ENCODE peak calls at places on chromosomes 6 and 20, in four cellular contexts. One of them, this sample, is unnamed. For H3K9me3 and H3K4me1, the result is how much of the 10 kb centered on the place peaks cover.

GRCh38 chr6:45445749-45446454 is 68.2 kb upstream of the SUPT3H start:
- DNase-seq in Panc1: peak
- DNase-seq in fibroblast of lung: peak
- DNase-seq in left lung: peak
- DNase-seq in this sample: peak

GRCh38 chr6:53411451-53411850 is 62.7 kb upstream of the ELOVL5 start:
- DNase-seq in Panc1: no peak
- DNase-seq in fibroblast of lung: peak
- DNase-seq in left lung: no peak
- DNase-seq in this sample: no peak

GRCh38 chr6:128807577-128807976 is 75.4 kb upstream of the LAMA2 start:
- DNase-seq in Panc1: peak
- DNase-seq in fibroblast of lung: peak
- DNase-seq in left lung: no peak
- DNase-seq in this sample: no peak

GRCh38 chr20:16352751-16353150 is 220.5 kb downstream of the KIF16B start:
- DNase-seq in Panc1: no peak
- DNase-seq in fibroblast of lung: no peak
- DNase-seq in left lung: no peak
- DNase-seq in this sample: no peak

GRCh38 chr6:74731204-74731603 is 474.6 kb downstream of the COL12A1 start:
- DNase-seq in Panc1: no peak
- DNase-seq in fibroblast of lung: peak
- DNase-seq in left lung: no peak
- DNase-seq in this sample: no peak

GRCh38 chr6:113010181-113010580 is 663.1 kb downstream of the RFPL4B start:
- DNase-seq in Panc1: no peak
- DNase-seq in fibroblast of lung: no peak
- DNase-seq in left lung: no peak
- DNase-seq in this sample: no peak

GRCh38 chr20:53428997-53429396 is 164.6 kb downstream of the ZNF217 start:
- DNase-seq in Panc1: no peak
- DNase-seq in fibroblast of lung: no peak
- DNase-seq in left lung: no peak
- DNase-seq in this sample: no peak

GRCh38 chr20:36261389-36262105 is 25.3 kb downstream of the AAR2 start:
- DNase-seq in Panc1: no peak
- DNase-seq in fibroblast of lung: no peak
- DNase-seq in left lung: no peak
- DNase-seq in this sample: no peak

GRCh38 chr6:104400844-104401243 is 458.9 kb downstream of the HACE1 start:
- DNase-seq in Panc1: no peak
- DNase-seq in fibroblast of lung: no peak
- DNase-seq in left lung: no peak
- DNase-seq in this sample: no peak

GRCh38 chr6:25788305-25788922 is 33.9 kb downstream of the SLC17A4 start:
- DNase-seq in Panc1: peak
- DNase-seq in fibroblast of lung: peak
- DNase-seq in left lung: no peak
- DNase-seq in this sample: no peak

GRCh38 chr6:126170875-126171489 is 168.9 kb upstream of the CENPW start:
- DNase-seq in Panc1: no peak
- DNase-seq in fibroblast of lung: no peak
- DNase-seq in left lung: no peak
- DNase-seq in this sample: no peak

GRCh38 chr6:26173836-26174144 is 86.6 kb downstream of the HFE start:
- DNase-seq in Panc1: no peak
- DNase-seq in fibroblast of lung: no peak
- DNase-seq in left lung: no peak
- DNase-seq in this sample: no peak

GRCh38 chr6:30829016-30829415 is 55.3 kb upstream of the DDR1 start:
- DNase-seq in Panc1: no peak
- DNase-seq in fibroblast of lung: no peak
- DNase-seq in left lung: no peak
- DNase-seq in this sample: no peak
- H3K27ac ChIP-seq in Panc1: peak
- H3K27ac ChIP-seq in fibroblast of lung: peak
- H3K27ac ChIP-seq in left lung: peak
- H3K27ac ChIP-seq in this sample: peak

DNA sequence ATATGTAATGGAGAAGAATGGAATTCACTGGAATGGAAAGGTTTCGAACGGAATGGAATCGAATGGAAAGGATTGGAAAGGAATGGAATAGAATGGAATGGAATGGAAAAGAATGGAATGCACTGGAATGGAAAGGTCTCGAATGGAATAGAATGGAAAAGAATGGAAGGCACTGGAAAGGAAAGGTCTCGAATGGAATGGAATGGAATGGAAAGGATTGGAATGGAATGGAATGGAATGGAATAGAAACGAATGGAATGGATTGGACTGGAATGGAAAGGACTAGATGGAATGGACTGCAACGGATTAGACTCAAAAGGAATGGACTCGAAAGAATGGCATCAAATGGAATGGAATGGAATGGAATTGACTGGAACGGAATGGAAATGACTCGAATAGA is 20.5 kb upstream of the DEFB115 start:
- DNase-seq in Panc1: no peak
- DNase-seq in fibroblast of lung: no peak
- DNase-seq in left lung: no peak
- DNase-seq in this sample: no peak
- H3K9me3 ChIP-seq in Panc1: under half
- H3K9me3 ChIP-seq in fibroblast of lung: under half
- H3K9me3 ChIP-seq in left lung: under half
- H3K9me3 ChIP-seq in this sample: under half

DNA sequence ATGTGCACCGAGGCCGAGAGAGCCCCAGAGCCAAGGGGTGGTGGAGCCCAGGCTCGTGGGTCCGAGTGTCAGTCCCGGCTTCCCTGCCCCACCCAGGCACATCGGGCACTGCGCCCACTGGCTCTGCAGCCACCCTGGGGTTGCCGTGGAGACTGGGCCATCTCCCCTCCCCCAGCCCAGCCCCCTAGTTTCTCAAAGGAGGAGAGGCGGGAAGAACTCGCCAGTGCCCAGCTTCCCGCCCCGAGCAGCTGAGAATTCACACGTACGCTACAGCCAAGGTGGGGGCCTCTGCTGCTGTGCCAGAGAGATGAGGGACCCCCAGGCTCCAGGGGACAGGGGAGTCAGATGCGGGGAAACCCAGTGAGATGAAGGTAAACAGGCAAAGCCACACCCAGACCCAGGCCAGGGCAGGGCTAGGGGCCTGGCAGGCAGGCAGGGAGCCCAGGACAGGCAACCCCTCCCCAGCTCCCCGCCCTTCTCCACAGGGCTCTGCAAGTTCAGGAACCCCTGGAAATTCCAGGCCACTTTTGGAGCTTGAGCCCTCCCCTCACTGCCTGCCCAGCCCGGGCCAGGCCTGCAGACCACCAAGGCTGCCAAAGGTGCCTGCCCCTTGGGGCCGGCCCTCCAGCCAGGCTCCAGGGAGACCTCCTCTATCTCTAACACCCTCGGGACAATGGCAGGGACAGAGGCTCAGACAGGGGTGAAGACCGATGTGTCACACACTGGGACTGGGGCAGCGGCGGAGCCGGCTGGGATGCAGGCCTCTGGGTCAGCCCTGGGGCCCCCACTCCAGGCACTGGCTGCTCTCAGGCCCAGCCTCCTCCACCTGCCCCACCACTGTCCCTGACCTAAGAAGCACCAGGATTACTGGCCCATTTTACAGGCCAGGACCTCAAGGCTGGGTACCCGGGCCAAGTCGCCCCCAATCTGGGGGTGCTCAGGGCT is 6.0 kb downstream of the LAMA5 start:
- DNase-seq in Panc1: no peak
- DNase-seq in fibroblast of lung: no peak
- DNase-seq in left lung: peak
- DNase-seq in this sample: no peak
- H3K4me1 ChIP-seq in Panc1: half or more
- H3K4me1 ChIP-seq in fibroblast of lung: under half
- H3K4me1 ChIP-seq in left lung: half or more
- H3K4me1 ChIP-seq in this sample: half or more

GRCh38 chr6:35411066-35411465 is 41.1 kb upstream of the FANCE start:
- DNase-seq in Panc1: no peak
- DNase-seq in fibroblast of lung: no peak
- DNase-seq in left lung: no peak
- DNase-seq in this sample: no peak
- H3K27ac ChIP-seq in Panc1: no peak
- H3K27ac ChIP-seq in fibroblast of lung: no peak
- H3K27ac ChIP-seq in left lung: no peak
- H3K27ac ChIP-seq in this sample: no peak